ENCODE peak calls at places on chromosome 18, in six cellular contexts. One of them, this sample, is unnamed.

GRCh38 chr18:9637036-9637767 is 22.8 kb upstream of the PPP4R1 start:
- DNase-seq in A549: no peak
- DNase-seq in IMR-90: peak
- DNase-seq in GM12878: no peak
- DNase-seq in K562: no peak
- DNase-seq in HepG2: no peak
- DNase-seq in this sample: no peak

GRCh38 chr18:62683935-62684334 is 31.4 kb upstream of the PHLPP1 start:
- DNase-seq in A549: no peak
- DNase-seq in IMR-90: no peak
- DNase-seq in GM12878: no peak
- DNase-seq in K562: no peak
- DNase-seq in HepG2: no peak
- DNase-seq in this sample: no peak

GRCh38 chr18:76970749-76971148 is 148.4 kb downstream of the ZNF236 start:
- DNase-seq in A549: no peak
- DNase-seq in IMR-90: no peak
- DNase-seq in GM12878: no peak
- DNase-seq in K562: no peak
- DNase-seq in HepG2: no peak
- DNase-seq in this sample: no peak

GRCh38 chr18:74861154-74861553 is 263.5 kb downstream of the ZNF407 start:
- DNase-seq in A549: no peak
- DNase-seq in IMR-90: peak
- DNase-seq in GM12878: no peak
- DNase-seq in K562: peak
- DNase-seq in HepG2: peak
- DNase-seq in this sample: peak

GRCh38 chr18:46893360-46893759 is 23.9 kb downstream of the PIAS2 start:
- DNase-seq in A549: no peak
- DNase-seq in IMR-90: no peak
- DNase-seq in GM12878: no peak
- DNase-seq in K562: peak
- DNase-seq in HepG2: peak
- DNase-seq in this sample: no peak

GRCh38 chr18:78619854-78620253 is 359.8 kb upstream of the SALL3 start:
- DNase-seq in A549: no peak
- DNase-seq in IMR-90: no peak
- DNase-seq in GM12878: no peak
- DNase-seq in K562: no peak
- DNase-seq in HepG2: no peak
- DNase-seq in this sample: no peak

GRCh38 chr18:68085251-68085650 is 568.7 kb upstream of the DSEL start:
- DNase-seq in A549: no peak
- DNase-seq in IMR-90: no peak
- DNase-seq in GM12878: no peak
- DNase-seq in K562: no peak
- DNase-seq in HepG2: no peak
- DNase-seq in this sample: no peak

GRCh38 chr18:51038110-51038509 is 8.1 kb downstream of the SMAD4 start:
- DNase-seq in A549: no peak
- DNase-seq in IMR-90: no peak
- DNase-seq in GM12878: no peak
- DNase-seq in K562: no peak
- DNase-seq in HepG2: peak
- DNase-seq in this sample: no peak

GRCh38 chr18:58953627-58954026 is 89.0 kb downstream of the ZNF532 start:
- DNase-seq in A549: peak
- DNase-seq in IMR-90: no peak
- DNase-seq in GM12878: no peak
- DNase-seq in K562: no peak
- DNase-seq in HepG2: peak
- DNase-seq in this sample: no peak

GRCh38 chr18:49898421-49898820 is 85.1 kb upstream of the ACAA2 start:
- DNase-seq in A549: peak
- DNase-seq in IMR-90: peak
- DNase-seq in GM12878: no peak
- DNase-seq in K562: peak
- DNase-seq in HepG2: peak
- DNase-seq in this sample: peak

GRCh38 chr18:39455300-39455699 is 1889.7 kb upstream of the CELF4 start:
- DNase-seq in A549: peak
- DNase-seq in IMR-90: peak
- DNase-seq in GM12878: no peak
- DNase-seq in K562: no peak
- DNase-seq in HepG2: peak
- DNase-seq in this sample: no peak

GRCh38 chr18:35582899-35583558 is 1.5 kb downstream of the GALNT1 start:
- DNase-seq in A549: no peak
- DNase-seq in IMR-90: peak
- DNase-seq in GM12878: no peak
- DNase-seq in K562: peak
- DNase-seq in HepG2: peak
- DNase-seq in this sample: peak

GRCh38 chr18:24989760-24990547 is 362.0 kb downstream of the ZNF521 start:
- DNase-seq in A549: no peak
- DNase-seq in IMR-90: no peak
- DNase-seq in GM12878: no peak
- DNase-seq in K562: no peak
- DNase-seq in HepG2: no peak
- DNase-seq in this sample: no peak

GRCh38 chr18:45938488-45938935 is 28.6 kb downstream of the EPG5 start:
- DNase-seq in A549: no peak
- DNase-seq in IMR-90: no peak
- DNase-seq in GM12878: peak
- DNase-seq in K562: no peak
- DNase-seq in HepG2: no peak
- DNase-seq in this sample: no peak

GRCh38 chr18:9862686-9863085 is 23.1 kb upstream of the TXNDC2 start:
- DNase-seq in A549: no peak
- DNase-seq in IMR-90: no peak
- DNase-seq in GM12878: no peak
- DNase-seq in K562: no peak
- DNase-seq in HepG2: no peak
- DNase-seq in this sample: no peak

GRCh38 chr18:11391636-11392035 is 217.8 kb upstream of the SLC35G4 start:
- DNase-seq in A549: no peak
- DNase-seq in IMR-90: peak
- DNase-seq in GM12878: no peak
- DNase-seq in K562: no peak
- DNase-seq in HepG2: no peak
- DNase-seq in this sample: no peak

GRCh38 chr18:42675810-42676209 is 439.7 kb downstream of the RIT2 start:
- DNase-seq in A549: no peak
- DNase-seq in IMR-90: no peak
- DNase-seq in GM12878: no peak
- DNase-seq in K562: no peak
- DNase-seq in HepG2: no peak
- DNase-seq in this sample: no peak

GRCh38 chr18:13481820-13482640 is 244.3 kb downstream of the FAM210A start:
- DNase-seq in A549: no peak
- DNase-seq in IMR-90: no peak
- DNase-seq in GM12878: peak
- DNase-seq in K562: no peak
- DNase-seq in HepG2: no peak
- DNase-seq in this sample: no peak
- TF ChIP-seq BHLHE40 in A549: no peak
- TF ChIP-seq BHLHE40 in IMR-90: no peak
- TF ChIP-seq BHLHE40 in GM12878: no peak
- TF ChIP-seq BHLHE40 in K562: no peak
- TF ChIP-seq BHLHE40 in HepG2: no peak
- TF ChIP-seq BHLHE40 in this sample: no peak

GRCh38 chr18:31487251-31488015 is 10.5 kb upstream of the DSG2 start:
- DNase-seq in A549: peak
- DNase-seq in IMR-90: peak
- DNase-seq in GM12878: no peak
- DNase-seq in K562: no peak
- DNase-seq in HepG2: peak
- DNase-seq in this sample: no peak
- TF ChIP-seq BHLHE40 in A549: no peak
- TF ChIP-seq BHLHE40 in IMR-90: no peak
- TF ChIP-seq BHLHE40 in GM12878: no peak
- TF ChIP-seq BHLHE40 in K562: no peak
- TF ChIP-seq BHLHE40 in HepG2: no peak
- TF ChIP-seq BHLHE40 in this sample: no peak

GRCh38 chr18:7566587-7567486 is at the start of gene PTPRM:
- DNase-seq in A549: peak
- DNase-seq in IMR-90: peak
- DNase-seq in GM12878: no peak
- DNase-seq in K562: peak
- DNase-seq in HepG2: peak
- DNase-seq in this sample: peak

GRCh38 chr18:7567487-7568425 is 640 bp downstream of the PTPRM start:
- DNase-seq in A549: peak
- DNase-seq in IMR-90: peak
- DNase-seq in GM12878: no peak
- DNase-seq in K562: no peak
- DNase-seq in HepG2: no peak
- DNase-seq in this sample: peak

GRCh38 chr18:7565677-7566076 is 1.4 kb upstream of the PTPRM start:
- DNase-seq in A549: no peak
- DNase-seq in IMR-90: no peak
- DNase-seq in GM12878: no peak
- DNase-seq in K562: no peak
- DNase-seq in HepG2: no peak
- DNase-seq in this sample: no peak

GRCh38 chr18:7568426-7568825 is 1.3 kb downstream of the PTPRM start:
- DNase-seq in A549: no peak
- DNase-seq in IMR-90: peak
- DNase-seq in GM12878: no peak
- DNase-seq in K562: no peak
- DNase-seq in HepG2: peak
- DNase-seq in this sample: peak

GRCh38 chr18:7566244-7566586 is 901 bp upstream of the PTPRM start:
- DNase-seq in A549: no peak
- DNase-seq in IMR-90: no peak
- DNase-seq in GM12878: no peak
- DNase-seq in K562: no peak
- DNase-seq in HepG2: no peak
- DNase-seq in this sample: no peak
- TF ChIP-seq BHLHE40 in A549: no peak
- TF ChIP-seq BHLHE40 in IMR-90: no peak
- TF ChIP-seq BHLHE40 in GM12878: no peak
- TF ChIP-seq BHLHE40 in K562: no peak
- TF ChIP-seq BHLHE40 in HepG2: no peak
- TF ChIP-seq BHLHE40 in this sample: no peak

GRCh38 chr18:21099442-21099841 is 12.2 kb downstream of the ROCK1 start:
- DNase-seq in A549: no peak
- DNase-seq in IMR-90: no peak
- DNase-seq in GM12878: no peak
- DNase-seq in K562: no peak
- DNase-seq in HepG2: no peak
- DNase-seq in this sample: no peak
- TF ChIP-seq BHLHE40 in A549: no peak
- TF ChIP-seq BHLHE40 in IMR-90: no peak
- TF ChIP-seq BHLHE40 in GM12878: peak
- TF ChIP-seq BHLHE40 in K562: no peak
- TF ChIP-seq BHLHE40 in HepG2: no peak
- TF ChIP-seq BHLHE40 in this sample: no peak

DNA sequence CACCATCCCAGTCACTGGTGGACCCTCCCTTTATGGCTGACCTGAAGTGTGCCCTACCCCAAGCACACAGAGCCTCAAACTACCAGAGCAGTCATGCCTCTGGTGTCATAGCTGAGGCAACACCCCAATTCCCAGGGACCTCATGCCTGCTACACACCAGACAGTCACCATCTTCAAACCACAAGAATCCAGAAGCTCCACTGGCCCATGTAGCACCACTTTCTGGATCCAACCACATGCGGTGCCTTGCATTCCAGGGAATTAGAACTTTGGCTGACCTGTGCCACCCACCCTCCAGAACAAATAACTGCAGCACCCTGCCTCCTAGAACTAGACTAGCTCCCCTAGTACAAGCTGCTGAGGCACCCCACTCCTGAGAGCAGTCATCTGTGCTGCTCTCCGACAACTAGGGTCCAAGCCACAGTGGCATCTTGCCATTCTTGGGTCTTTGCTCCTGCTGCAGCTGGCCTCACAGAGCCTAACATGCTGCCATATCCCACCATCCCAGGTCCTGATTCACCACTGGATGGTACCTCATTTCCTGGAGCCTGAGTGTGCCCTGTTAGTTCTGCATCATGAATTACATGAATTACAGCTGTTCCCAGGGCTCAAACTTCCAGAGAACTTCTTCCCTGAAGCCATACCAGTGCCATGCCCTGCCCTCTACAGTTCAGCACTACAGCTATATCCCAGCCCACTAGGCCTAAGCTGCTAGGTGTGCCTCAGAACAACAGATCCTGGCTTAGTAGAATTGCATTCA is 243.8 kb upstream of the CHST9 start:
- DNase-seq in A549: no peak
- DNase-seq in IMR-90: no peak
- DNase-seq in GM12878: no peak
- DNase-seq in K562: no peak
- DNase-seq in HepG2: no peak
- DNase-seq in this sample: no peak
- TF ChIP-seq BHLHE40 in A549: no peak
- TF ChIP-seq BHLHE40 in IMR-90: no peak
- TF ChIP-seq BHLHE40 in GM12878: no peak
- TF ChIP-seq BHLHE40 in K562: no peak
- TF ChIP-seq BHLHE40 in HepG2: no peak
- TF ChIP-seq BHLHE40 in this sample: no peak

DNA sequence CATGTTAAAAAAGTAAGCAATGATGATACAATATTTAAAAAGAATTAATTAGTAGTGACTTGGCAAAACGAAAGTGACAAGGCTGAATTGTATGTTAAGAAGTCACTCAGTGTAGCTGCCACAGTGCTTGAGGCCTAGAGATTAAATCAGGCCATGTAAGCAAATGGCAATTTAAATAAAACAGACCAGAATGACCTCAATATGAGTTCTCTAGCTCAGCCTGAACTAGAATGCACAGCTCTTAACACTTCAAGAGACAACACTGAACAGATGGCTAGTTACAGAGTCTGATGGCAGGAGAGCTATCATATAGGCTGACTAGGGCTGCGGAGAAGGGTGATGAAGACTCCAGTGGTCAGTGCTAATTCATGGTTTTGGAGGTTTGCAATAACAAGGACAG is 117.9 kb upstream of the ZBTB14 start:
- DNase-seq in A549: no peak
- DNase-seq in IMR-90: no peak
- DNase-seq in GM12878: no peak
- DNase-seq in K562: no peak
- DNase-seq in HepG2: no peak
- DNase-seq in this sample: no peak
- TF ChIP-seq BHLHE40 in A549: no peak
- TF ChIP-seq BHLHE40 in IMR-90: no peak
- TF ChIP-seq BHLHE40 in GM12878: no peak
- TF ChIP-seq BHLHE40 in K562: no peak
- TF ChIP-seq BHLHE40 in HepG2: no peak
- TF ChIP-seq BHLHE40 in this sample: no peak

This sample was measured in HEK293T.